ENCODE peak calls at places on chromosome 1, in ten cellular contexts. One of them, this sample, is unnamed.

GRCh38 chr1:68213843-68214242 is 18.5 kb downstream of the WLS start:
- DNase-seq in effector CD4-positive, alpha-beta T cell: no peak
- DNase-seq in posterior cingulate gyrus: no peak
- DNase-seq in cardiac septum: peak; percentile 79
- DNase-seq in HCT116: no peak
- DNase-seq in NCI-H1048: no peak
- DNase-seq in memory B cell: no peak
- DNase-seq in brain microvascular endothelial cell: peak; percentile 56
- DNase-seq in C1 segment of cervical spinal cord: no peak
- DNase-seq in NCI-H1092: no peak
- DNase-seq in this sample: no peak

GRCh38 chr1:30618335-30618747 is 105.0 kb downstream of the MATN1 start:
- DNase-seq in memory B cell: no peak
- DNase-seq in brain microvascular endothelial cell: no peak
- DNase-seq in effector CD4-positive, alpha-beta T cell: no peak
- DNase-seq in NCI-H1092: no peak
- DNase-seq in C1 segment of cervical spinal cord: no peak
- DNase-seq in posterior cingulate gyrus: no peak
- DNase-seq in NCI-H1048: no peak
- DNase-seq in HCT116: peak; percentile 86
- DNase-seq in cardiac septum: peak; percentile 31
- DNase-seq in this sample: no peak

GRCh38 chr1:31413405-31414005 is 492 bp downstream of the SERINC2 start:
- DNase-seq in HCT116: no peak
- DNase-seq in NCI-H1048: no peak
- DNase-seq in memory B cell: peak; percentile 47
- DNase-seq in effector CD4-positive, alpha-beta T cell: no peak
- DNase-seq in brain microvascular endothelial cell: peak; percentile 10
- DNase-seq in NCI-H1092: no peak
- DNase-seq in posterior cingulate gyrus: peak; percentile 48
- DNase-seq in cardiac septum: peak; percentile 90
- DNase-seq in C1 segment of cervical spinal cord: no peak
- DNase-seq in this sample: peak; percentile 93

GRCh38 chr1:15394261-15394543 is 15.5 kb upstream of the EFHD2 start:
- DNase-seq in NCI-H1092: no peak
- DNase-seq in effector CD4-positive, alpha-beta T cell: no peak
- DNase-seq in brain microvascular endothelial cell: no peak
- DNase-seq in posterior cingulate gyrus: no peak
- DNase-seq in C1 segment of cervical spinal cord: no peak
- DNase-seq in HCT116: no peak
- DNase-seq in memory B cell: no peak
- DNase-seq in cardiac septum: no peak
- DNase-seq in NCI-H1048: no peak
- DNase-seq in this sample: no peak

GRCh38 chr1:46488343-46489168 is 1.1 kb upstream of the DMBX1 start:
- DNase-seq in effector CD4-positive, alpha-beta T cell: no peak
- DNase-seq in posterior cingulate gyrus: no peak
- DNase-seq in NCI-H1048: no peak
- DNase-seq in memory B cell: no peak
- DNase-seq in NCI-H1092: no peak
- DNase-seq in brain microvascular endothelial cell: no peak
- DNase-seq in C1 segment of cervical spinal cord: no peak
- DNase-seq in cardiac septum: no peak
- DNase-seq in HCT116: no peak
- DNase-seq in this sample: no peak

GRCh38 chr1:109805486-109806180 is 41.9 kb upstream of the EPS8L3 start:
- DNase-seq in NCI-H1048: no peak
- DNase-seq in NCI-H1092: no peak
- DNase-seq in effector CD4-positive, alpha-beta T cell: no peak
- DNase-seq in C1 segment of cervical spinal cord: no peak
- DNase-seq in brain microvascular endothelial cell: no peak
- DNase-seq in posterior cingulate gyrus: no peak
- DNase-seq in memory B cell: no peak
- DNase-seq in HCT116: no peak
- DNase-seq in cardiac septum: no peak
- DNase-seq in this sample: peak; percentile 3

GRCh38 chr1:59092126-59092525 is 204.8 kb upstream of the FGGY start:
- DNase-seq in NCI-H1048: no peak
- DNase-seq in effector CD4-positive, alpha-beta T cell: no peak
- DNase-seq in brain microvascular endothelial cell: no peak
- DNase-seq in C1 segment of cervical spinal cord: no peak
- DNase-seq in HCT116: no peak
- DNase-seq in cardiac septum: no peak
- DNase-seq in NCI-H1092: no peak
- DNase-seq in memory B cell: no peak
- DNase-seq in posterior cingulate gyrus: no peak
- DNase-seq in this sample: no peak

GRCh38 chr1:214441119-214441518 is 110.3 kb downstream of the PTPN14 start:
- DNase-seq in C1 segment of cervical spinal cord: no peak
- DNase-seq in HCT116: no peak
- DNase-seq in cardiac septum: no peak
- DNase-seq in NCI-H1048: no peak
- DNase-seq in NCI-H1092: no peak
- DNase-seq in brain microvascular endothelial cell: peak; percentile 54
- DNase-seq in posterior cingulate gyrus: no peak
- DNase-seq in effector CD4-positive, alpha-beta T cell: no peak
- DNase-seq in memory B cell: no peak
- DNase-seq in this sample: no peak

GRCh38 chr1:109370712-109371270 is 26.9 kb downstream of the SORT1 start:
- DNase-seq in effector CD4-positive, alpha-beta T cell: no peak
- DNase-seq in NCI-H1092: no peak
- DNase-seq in memory B cell: no peak
- DNase-seq in cardiac septum: no peak
- DNase-seq in HCT116: no peak
- DNase-seq in posterior cingulate gyrus: no peak
- DNase-seq in NCI-H1048: no peak
- DNase-seq in brain microvascular endothelial cell: peak; percentile 90
- DNase-seq in C1 segment of cervical spinal cord: no peak
- DNase-seq in this sample: no peak

GRCh38 chr1:38026592-38027200 is 14.2 kb downstream of the UTP11 start:
- DNase-seq in NCI-H1092: peak; percentile 17
- DNase-seq in C1 segment of cervical spinal cord: no peak
- DNase-seq in memory B cell: no peak
- DNase-seq in NCI-H1048: peak; percentile 27
- DNase-seq in HCT116: no peak
- DNase-seq in effector CD4-positive, alpha-beta T cell: no peak
- DNase-seq in posterior cingulate gyrus: peak; percentile 60
- DNase-seq in cardiac septum: peak; percentile 58
- DNase-seq in brain microvascular endothelial cell: no peak
- DNase-seq in this sample: peak; percentile 88

GRCh38 chr1:24870551-24871195 is 59.4 kb downstream of the RUNX3 start:
- DNase-seq in posterior cingulate gyrus: no peak
- DNase-seq in brain microvascular endothelial cell: no peak
- DNase-seq in NCI-H1048: no peak
- DNase-seq in NCI-H1092: no peak
- DNase-seq in memory B cell: no peak
- DNase-seq in effector CD4-positive, alpha-beta T cell: no peak
- DNase-seq in C1 segment of cervical spinal cord: no peak
- DNase-seq in HCT116: no peak
- DNase-seq in cardiac septum: no peak
- DNase-seq in this sample: no peak

This sample was measured in upper lobe of right lung.